ENCODE peak calls at places on chromosomes 6 and 20, in nine cellular contexts. X, R, J, D, Q, G, O, U and A are unnamed samples.

GRCh38 chr6:9224539-9224938 is 789.2 kb upstream of the SLC35B3 start:
- DNase-seq in X (no peak), R (no peak), J (no peak), D (no peak), Q (no peak), G (no peak), O (no peak), U (no peak), A (no peak)

GRCh38 chr20:24475356-24475755 is 5.9 kb downstream of the SYNDIG1 start:
- DNase-seq in X (no peak), R (no peak), J (no peak), D (no peak), Q (no peak), G (no peak), O (no peak), U (no peak), A (no peak)

GRCh38 chr6:53707108-53707897 is 41.7 kb upstream of the KLHL31 start:
- DNase-seq in X (no peak), R (no peak), J (no peak), D (no peak), Q (no peak), G (no peak), O (no peak), U (no peak), A (no peak)

GRCh38 chr6:54390362-54390761 is 82.1 kb downstream of the TINAG start:
- DNase-seq in X (no peak), R (no peak), J (no peak), D (no peak), Q (no peak), G (no peak), O (no peak), U (no peak), A (no peak)

GRCh38 chr20:63963348-63963741 is 6.4 kb downstream of the ZNF512B start:
- DNase-seq in X (no peak), R (peak; percentile 16), J (no peak), D (no peak), Q (no peak), G (no peak), O (no peak), U (peak; percentile 12), A (no peak)

GRCh38 chr20:19628570-19629134 is 129.4 kb upstream of the RIN2 start:
- DNase-seq in X (peak; percentile 80), R (peak; percentile 51), J (peak; percentile 89), D (no peak), Q (peak; percentile 10), G (peak; percentile 72), O (no peak), U (no peak), A (peak; percentile 81)

GRCh38 chr20:61722146-61722678 is 343.5 kb downstream of the TAF4 start:
- DNase-seq in X (no peak), R (no peak), J (no peak), D (no peak), Q (no peak), G (no peak), O (no peak), U (no peak), A (no peak)

GRCh38 chr20:432208-432607 is 24.1 kb downstream of the RBCK1 start:
- DNase-seq in X (no peak), R (peak; percentile 15), J (no peak), D (no peak), Q (no peak), G (no peak), O (no peak), U (no peak), A (no peak)

GRCh38 chr6:161750677-161751076 is 476.8 kb upstream of the AGPAT4 start:
- DNase-seq in X (no peak), R (no peak), J (no peak), D (no peak), Q (no peak), G (no peak), O (no peak), U (no peak), A (no peak)

GRCh38 chr20:59561614-59562277 is 42.6 kb upstream of the PHACTR3 start:
- DNase-seq in X (no peak), R (no peak), J (no peak), D (no peak), Q (no peak), G (no peak), O (no peak), U (no peak), A (no peak)

GRCh38 chr6:130393306-130393705 is 27.5 kb downstream of the TMEM200A start:
- DNase-seq in X (no peak), R (no peak), J (no peak), D (no peak), Q (no peak), G (no peak), O (no peak), U (no peak), A (no peak)

GRCh38 chr20:46562373-46563169 is 12.1 kb upstream of the OCSTAMP start:
- DNase-seq in X (peak; percentile 50), R (peak; percentile 73), J (peak; percentile 83), D (peak; percentile 61), Q (peak; percentile 22), G (peak; percentile 71), O (no peak), U (peak; percentile 54), A (peak; percentile 47)

GRCh38 chr20:9068896-9069663 is at the start of gene PLCB4:
- DNase-seq in X (peak; percentile 88), R (no peak), J (peak; percentile 53), D (peak; percentile 20), Q (no peak), G (no peak), O (no peak), U (peak; percentile 52), A (no peak)

GRCh38 chr20:41408986-41409385 is 42.4 kb upstream of the EMILIN3 start:
- DNase-seq in X (no peak), R (no peak), J (no peak), D (no peak), Q (no peak), G (no peak), O (no peak), U (no peak), A (no peak)

GRCh38 chr20:63223121-63223825 is 7.3 kb upstream of the YTHDF1 start:
- DNase-seq in X (peak; percentile 62), R (peak; percentile 37), J (peak; percentile 85), D (no peak), Q (peak; percentile 47), G (no peak), O (no peak), U (no peak), A (no peak)

GRCh38 chr6:151512481-151512880 is 18.7 kb downstream of the CCDC170 start:
- DNase-seq in X (no peak), R (no peak), J (no peak), D (no peak), Q (no peak), G (no peak), O (no peak), U (no peak), A (no peak)

GRCh38 chr20:35462351-35462750 is 7.0 kb downstream of the CEP250 start:
- DNase-seq in X (no peak), R (no peak), J (no peak), D (no peak), Q (no peak), G (no peak), O (no peak), U (no peak), A (no peak)

GRCh38 chr6:28618889-28619555 is 93.3 kb downstream of the GPX5 start:
- DNase-seq in X (no peak), R (no peak), J (no peak), D (no peak), Q (no peak), G (no peak), O (no peak), U (no peak), A (no peak)

GRCh38 chr6:106385530-106385929 is 25.0 kb downstream of the CRYBG1 start:
- DNase-seq in X (no peak), R (no peak), J (no peak), D (no peak), Q (no peak), G (no peak), O (no peak), U (no peak), A (no peak)
- H3K4me1 ChIP-seq in X (no peaks in the 10 kb centered on the region), R (no peaks in the 10 kb centered on the region), J (no peaks in the 10 kb centered on the region), D (no peaks in the 10 kb centered on the region), Q (no peaks in the 10 kb centered on the region), G (no peaks in the 10 kb centered on the region), O (no peaks in the 10 kb centered on the region), U (no peaks in the 10 kb centered on the region), A (no peaks in the 10 kb centered on the region)

GRCh38 chr6:149821492-149821891 is 42.7 kb downstream of the LRP11 start:
- DNase-seq in X (no peak), R (no peak), J (no peak), D (no peak), Q (no peak), G (no peak), O (no peak), U (no peak), A (no peak)

GRCh38 chr6:149813351-149813750 is 50.8 kb downstream of the LRP11 start:
- DNase-seq in X (no peak), R (no peak), J (no peak), D (no peak), Q (no peak), G (no peak), O (no peak), U (no peak), A (no peak)

GRCh38 chr6:149820506-149820905 is 43.7 kb downstream of the LRP11 start:
- DNase-seq in X (no peak), R (no peak), J (no peak), D (no peak), Q (no peak), G (no peak), O (no peak), U (no peak), A (no peak)

GRCh38 chr6:149809798-149810197 is 54.4 kb downstream of the LRP11 start:
- DNase-seq in X (no peak), R (no peak), J (no peak), D (no peak), Q (no peak), G (no peak), O (no peak), U (no peak), A (no peak)

GRCh38 chr6:149815788-149816187 is 48.4 kb downstream of the LRP11 start:
- DNase-seq in X (no peak), R (no peak), J (no peak), D (no peak), Q (no peak), G (no peak), O (no peak), U (no peak), A (no peak)
- H3K4me1 ChIP-seq in X (no peaks in the 10 kb centered on the region), R (no peaks in the 10 kb centered on the region), J (no peaks in the 10 kb centered on the region), D (no peaks in the 10 kb centered on the region), Q (no peaks in the 10 kb centered on the region), G (no peaks in the 10 kb centered on the region), O (no peaks in the 10 kb centered on the region), U (no peaks in the 10 kb centered on the region), A (no peaks in the 10 kb centered on the region)

DNA sequence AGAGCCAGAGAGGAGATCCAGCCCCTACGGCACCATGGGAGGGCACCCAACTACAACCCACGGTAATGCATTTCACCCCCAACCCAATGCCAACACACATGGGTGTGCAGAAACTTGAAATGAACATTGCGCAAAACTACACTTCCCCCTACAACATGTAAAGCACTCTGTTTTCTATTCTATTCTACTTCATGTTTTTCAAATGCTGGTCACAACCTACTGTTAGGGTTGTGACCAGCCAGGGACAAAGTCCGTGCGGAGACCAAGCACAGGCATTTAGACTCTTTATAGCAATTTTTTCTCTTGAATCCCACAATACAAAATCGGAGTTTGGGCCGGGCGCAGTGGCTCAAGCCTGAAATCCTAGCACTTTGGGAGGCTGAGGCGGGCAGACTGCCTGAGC is 90.6 kb downstream of the MRPL14 start:
- DNase-seq in X (no peak), R (no peak), J (no peak), D (no peak), Q (no peak), G (no peak), O (peak; percentile 37), U (no peak), A (no peak)
- H3K4me1 ChIP-seq in X (peaks cover 65% of the 10 kb centered on the region), R (peaks cover 6% of the 10 kb centered on the region), J (peaks cover 6% of the 10 kb centered on the region), D (no peaks in the 10 kb centered on the region), Q (no peaks in the 10 kb centered on the region), G (peaks cover 5% of the 10 kb centered on the region), O (peaks cover 4% of the 10 kb centered on the region), U (peaks cover 5% of the 10 kb centered on the region), A (peaks cover 67% of the 10 kb centered on the region)

GRCh38 chr6:138972226-138972665 is 15.8 kb downstream of the REPS1 start:
- DNase-seq in X (no peak), R (no peak), J (no peak), D (no peak), Q (no peak), G (no peak), O (no peak), U (no peak), A (no peak)
- H3K4me1 ChIP-seq in X (peaks cover 49% of the 10 kb centered on the region), R (peaks cover 58% of the 10 kb centered on the region), J (peaks cover 3% of the 10 kb centered on the region), D (peaks cover 11% of the 10 kb centered on the region), Q (peaks cover 28% of the 10 kb centered on the region), G (peaks cover 4% of the 10 kb centered on the region), O (peaks cover 38% of the 10 kb centered on the region), U (peaks cover 86% of the 10 kb centered on the region), A (peaks cover 3% of the 10 kb centered on the region)